ENCODE peak calls at places on chromosomes 13 and 19, in four cellular contexts. V, N, I and B are unnamed samples.

GRCh38 chr13:98672947-98673545 is 79.4 kb downstream of the SLC15A1 start:
- DNase-seq in V (peak), N (peak), I (peak), B (peak)

GRCh38 chr13:72139192-72139591 is 272.2 kb upstream of the DACH1 start:
- DNase-seq in V (no peak), N (no peak), I (no peak), B (no peak)

GRCh38 chr19:10220695-10221094 is 10.4 kb downstream of the S1PR2 start:
- DNase-seq in V (no peak), N (no peak), I (no peak), B (no peak)

GRCh38 chr19:53549354-53549753 is 11.4 kb downstream of the ZNF331 start:
- DNase-seq in V (peak), N (no peak), I (no peak), B (peak)

GRCh38 chr13:47114030-47114429 is 217.2 kb upstream of the HTR2A start:
- DNase-seq in V (peak), N (no peak), I (no peak), B (no peak)

GRCh38 chr19:8307965-8308866 is at the start of gene CD320:
- DNase-seq in V (peak), N (peak), I (peak), B (peak)

GRCh38 chr13:31594056-31594455 is 145.3 kb upstream of the RXFP2 start:
- DNase-seq in V (no peak), N (no peak), I (no peak), B (no peak)

GRCh38 chr19:41156207-41156606 is 36.8 kb upstream of the CYP2S1 start:
- DNase-seq in V (no peak), N (no peak), I (no peak), B (no peak)

GRCh38 chr19:8340341-8341096 is 2.5 kb downstream of the KANK3 start:
- DNase-seq in V (no peak), N (no peak), I (peak), B (no peak)

GRCh38 chr19:35478794-35479193 is 11.5 kb downstream of the KRTDAP start:
- DNase-seq in V (no peak), N (no peak), I (no peak), B (no peak)

GRCh38 chr13:40777166-40777956 is 6.4 kb upstream of the MRPS31 start:
- DNase-seq in V (peak), N (peak), I (peak), B (no peak)

GRCh38 chr13:24911135-24911524 is 147.2 kb downstream of the RNF17 start:
- DNase-seq in V (peak), N (no peak), I (no peak), B (no peak)

GRCh38 chr13:42883142-42883541 is 101.8 kb downstream of the FAM216B start:
- DNase-seq in V (no peak), N (no peak), I (no peak), B (no peak)

GRCh38 chr13:23921451-23921888 is 24.2 kb upstream of the C1QTNF9B start:
- DNase-seq in V (peak), N (peak), I (peak), B (peak)

GRCh38 chr13:32262619-32263018 is 52.5 kb downstream of the ZAR1L start:
- DNase-seq in V (no peak), N (no peak), I (no peak), B (no peak)

GRCh38 chr19:45395524-45396388 is 9.1 kb downstream of the PPP1R13L start:
- DNase-seq in V (no peak), N (no peak), I (peak), B (no peak)

GRCh38 chr13:31200636-31200970 is 828 bp downstream of the B3GLCT start:
- DNase-seq in V (no peak), N (peak), I (peak), B (peak)

GRCh38 chr13:102405499-102406079 is 3.7 kb upstream of the FGF14 start:
- DNase-seq in V (peak), N (peak), I (peak), B (no peak)

GRCh38 chr13:67238277-67238859 is 8.2 kb upstream of the PCDH9 start:
- DNase-seq in V (peak), N (peak), I (no peak), B (no peak)

GRCh38 chr13:33259296-33259695 is 26.3 kb downstream of the STARD13 start:
- DNase-seq in V (no peak), N (no peak), I (no peak), B (no peak)

GRCh38 chr19:30393046-30393445 is 20.9 kb downstream of the ZNF536 start:
- DNase-seq in V (no peak), N (no peak), I (no peak), B (no peak)

GRCh38 chr13:110528371-110528770 is 33.2 kb downstream of the RAB20 start:
- DNase-seq in V (peak), N (no peak), I (no peak), B (peak)

DNA sequence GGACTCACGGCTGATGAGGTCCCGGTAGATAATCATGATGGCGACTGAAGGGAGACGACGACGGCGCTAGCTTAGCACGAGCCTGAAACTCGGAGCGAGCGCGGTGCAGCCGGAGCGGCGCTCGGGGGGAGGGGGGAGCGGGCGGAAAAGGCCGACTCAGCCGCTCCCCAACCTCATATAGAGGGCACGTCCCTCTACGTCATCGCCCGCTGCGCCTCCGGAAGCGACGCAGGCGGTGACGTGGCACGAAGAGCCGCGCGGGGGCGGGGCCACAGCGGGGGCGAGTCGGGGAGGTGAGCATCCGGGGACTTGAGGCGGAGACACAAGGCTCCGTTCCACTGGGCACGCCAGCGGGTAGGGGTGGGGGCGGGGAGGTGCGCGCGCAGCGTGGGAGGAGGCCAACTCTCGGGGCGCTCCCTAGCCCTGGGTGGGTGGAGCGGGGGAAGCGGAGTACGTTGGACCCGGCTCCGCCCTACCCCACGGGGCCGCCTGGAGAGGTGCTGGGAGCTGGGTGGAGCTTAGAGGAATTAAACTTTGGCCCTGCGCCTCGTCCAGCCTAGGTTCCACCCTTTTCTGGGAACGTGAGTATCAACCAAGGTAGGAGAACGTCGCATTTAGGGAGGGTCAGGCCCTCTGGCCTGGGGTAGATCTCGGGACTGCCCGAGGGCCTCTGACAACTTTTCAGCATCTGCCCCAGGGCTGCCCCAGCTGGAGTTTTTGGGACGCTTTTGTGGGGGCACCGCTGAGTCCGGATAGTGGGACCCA is at the start of gene TPT1:
- DNase-seq in V (peak), N (peak), I (peak), B (peak)
- H3K14ac ChIP-seq in V (peak), N (no peak), I (peak), B (peak)

GRCh38 chr13:106140476-106140875 is 395.0 kb downstream of the EFNB2 start:
- DNase-seq in V (no peak), N (no peak), I (no peak), B (no peak)
- H4K91ac ChIP-seq in V (no peak), N (no peak), I (no peak), B (no peak)

GRCh38 chr13:112077729-112078128 is 10.8 kb downstream of the SOX1 start:
- DNase-seq in V (no peak), N (no peak), I (no peak), B (no peak)

GRCh38 chr13:112079696-112080095 is 12.7 kb downstream of the SOX1 start:
- DNase-seq in V (no peak), N (no peak), I (no peak), B (no peak)

GRCh38 chr13:112074139-112074710 is 7.3 kb downstream of the SOX1 start:
- DNase-seq in V (no peak), N (no peak), I (no peak), B (no peak)

GRCh38 chr13:112078879-112079526 is 12.1 kb downstream of the SOX1 start:
- DNase-seq in V (no peak), N (no peak), I (peak), B (no peak)

GRCh38 chr13:112078216-112078615 is 11.3 kb downstream of the SOX1 start:
- DNase-seq in V (no peak), N (no peak), I (no peak), B (no peak)
- H3K14ac ChIP-seq in V (no peak), N (no peak), I (no peak), B (no peak)

GRCh38 chr19:38093587-38093986 is 130.4 kb downstream of the DPF1 start:
- DNase-seq in V (no peak), N (no peak), I (no peak), B (no peak)

GRCh38 chr19:38090561-38090960 is 133.5 kb downstream of the DPF1 start:
- DNase-seq in V (no peak), N (no peak), I (no peak), B (no peak)

GRCh38 chr19:38095411-38096308 is 128.4 kb downstream of the DPF1 start:
- DNase-seq in V (peak), N (peak), I (peak), B (peak)

GRCh38 chr19:38089440-38089839 is 134.6 kb downstream of the DPF1 start:
- DNase-seq in V (no peak), N (no peak), I (no peak), B (no peak)

DNA sequence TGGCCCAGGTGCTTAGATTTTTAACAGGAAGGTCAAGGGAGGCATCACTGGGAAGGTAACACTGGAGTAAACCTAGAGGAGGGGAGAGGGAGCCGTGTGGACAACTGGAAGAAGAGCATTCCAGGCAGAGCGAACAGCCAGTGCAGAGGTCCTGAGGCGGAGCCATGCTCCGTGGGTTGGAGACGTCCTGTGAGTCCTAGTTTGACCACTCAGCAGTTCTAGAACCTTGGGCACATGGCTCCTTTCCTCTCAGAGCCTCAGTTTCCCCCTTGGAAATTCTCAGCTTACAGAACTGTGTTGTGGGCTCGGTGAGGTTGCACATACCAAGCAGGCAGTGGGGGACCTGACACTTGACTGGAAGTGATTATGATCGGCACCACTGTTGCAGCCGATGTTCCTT is 130.9 kb downstream of the DPF1 start:
- DNase-seq in V (no peak), N (no peak), I (no peak), B (no peak)
- H4K91ac ChIP-seq in V (no peak), N (no peak), I (no peak), B (no peak)

GRCh38 chr19:50657222-50657669 is 8.0 kb downstream of the C19orf81 start:
- DNase-seq in V (no peak), N (no peak), I (no peak), B (no peak)

GRCh38 chr19:50657672-50658437 is 8.6 kb downstream of the C19orf81 start:
- DNase-seq in V (peak), N (peak), I (peak), B (peak)

GRCh38 chr19:50659318-50660082 is 10.3 kb downstream of the C19orf81 start:
- DNase-seq in V (no peak), N (no peak), I (no peak), B (no peak)

GRCh38 chr19:50660083-50660366 is 10.8 kb downstream of the C19orf81 start:
- DNase-seq in V (no peak), N (no peak), I (no peak), B (no peak)

GRCh38 chr19:50658438-50659317 is 9.4 kb downstream of the C19orf81 start:
- DNase-seq in V (peak), N (peak), I (peak), B (peak)
- H3K14ac ChIP-seq in V (no peak), N (peak), I (peak), B (peak)

DNA sequence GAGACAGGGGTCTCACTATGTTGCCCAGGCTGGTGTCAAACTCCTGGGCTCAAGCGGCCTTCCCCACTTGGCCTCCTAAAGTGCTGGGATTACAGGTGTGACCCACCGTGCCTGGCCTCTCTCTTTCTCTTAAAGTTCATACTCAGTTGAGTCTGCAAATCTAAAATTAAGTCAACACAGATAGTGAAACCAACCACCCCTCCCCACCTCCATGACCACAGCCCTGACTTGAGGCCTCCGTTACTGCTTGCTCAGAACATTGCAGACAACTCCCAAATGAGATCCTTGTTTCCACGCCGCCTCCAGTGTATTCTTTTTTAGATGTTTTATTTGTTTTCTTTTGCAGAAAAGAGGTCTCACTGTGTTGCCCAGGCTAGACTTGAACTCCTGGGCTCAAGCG is 94.4 kb downstream of the CACNA1A start:
- DNase-seq in V (no peak), N (no peak), I (no peak), B (no peak)
- H4K91ac ChIP-seq in V (no peak), N (no peak), I (no peak), B (no peak)

GRCh38 chr19:18741124-18741493 is 50.0 kb downstream of the COMP start:
- DNase-seq in V (no peak), N (no peak), I (no peak), B (no peak)
- H3K14ac ChIP-seq in V (no peak), N (no peak), I (no peak), B (no peak)

GRCh38 chr19:3766520-3766919 is 4.0 kb downstream of the MRPL54 start:
- DNase-seq in V (no peak), N (no peak), I (no peak), B (no peak)

GRCh38 chr19:3765121-3765520 is 2.6 kb downstream of the MRPL54 start:
- DNase-seq in V (no peak), N (no peak), I (no peak), B (no peak)

GRCh38 chr19:3768015-3768747 is 3.8 kb downstream of the RAX2 start:
- DNase-seq in V (no peak), N (no peak), I (no peak), B (no peak)

GRCh38 chr19:3768748-3769099 is 3.3 kb downstream of the RAX2 start:
- DNase-seq in V (no peak), N (no peak), I (no peak), B (no peak)

DNA sequence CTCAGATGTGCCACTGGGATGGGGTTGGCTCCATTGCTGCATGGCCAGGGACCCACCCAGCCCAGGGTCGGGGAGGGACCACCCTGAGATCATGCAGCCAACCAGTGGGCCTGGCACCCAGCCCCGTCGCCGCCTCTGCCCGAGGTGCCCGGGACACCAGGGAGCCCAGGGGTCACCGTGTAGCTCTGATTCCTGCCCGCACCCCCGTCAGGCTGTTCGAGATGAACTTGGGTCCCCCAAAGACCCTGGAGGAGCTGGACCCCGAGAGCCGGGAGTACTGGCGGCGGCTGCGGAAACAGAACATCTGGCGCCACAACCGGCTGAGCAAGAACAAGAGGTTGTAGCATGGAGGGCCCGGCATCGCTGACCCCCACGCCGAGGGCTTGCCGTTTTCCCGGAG is 4.6 kb downstream of the MRPL54 start:
- DNase-seq in V (no peak), N (no peak), I (no peak), B (no peak)
- H4K91ac ChIP-seq in V (no peak), N (no peak), I (no peak), B (no peak)